ENCODE peak calls at places on chromosomes 3 and 15, in nine cellular contexts. One of them, this sample, is unnamed. For H3K4me1, the result is how much of the 10 kb centered on the place peaks cover.

GRCh38 chr3:102229062-102229655 is 205.7 kb upstream of the ZPLD1 start:
- DNase-seq in testis: peak
- DNase-seq in right lobe of liver: peak
- DNase-seq in mammary epithelial cell: peak
- DNase-seq in MM.1S: peak
- DNase-seq in tibial artery: peak
- DNase-seq in colonic mucosa: peak
- DNase-seq in psoas muscle: peak
- DNase-seq in A549: peak
- DNase-seq in this sample: peak

GRCh38 chr3:127570520-127570919 is 20.0 kb downstream of the TPRA1 start:
- DNase-seq in tibial artery: no peak
- DNase-seq in psoas muscle: no peak
- DNase-seq in A549: no peak
- DNase-seq in right lobe of liver: no peak
- DNase-seq in mammary epithelial cell: no peak
- DNase-seq in testis: no peak
- DNase-seq in MM.1S: no peak
- DNase-seq in colonic mucosa: no peak
- DNase-seq in this sample: no peak

GRCh38 chr3:172152869-172153268 is 113.5 kb downstream of the FNDC3B start:
- DNase-seq in A549: no peak
- DNase-seq in MM.1S: no peak
- DNase-seq in mammary epithelial cell: no peak
- DNase-seq in psoas muscle: no peak
- DNase-seq in right lobe of liver: peak
- DNase-seq in tibial artery: no peak
- DNase-seq in colonic mucosa: no peak
- DNase-seq in testis: no peak
- DNase-seq in this sample: peak

GRCh38 chr3:150922611-150923010 is 17.4 kb upstream of the MINDY4B start:
- DNase-seq in mammary epithelial cell: no peak
- DNase-seq in A549: peak
- DNase-seq in colonic mucosa: no peak
- DNase-seq in testis: peak
- DNase-seq in right lobe of liver: no peak
- DNase-seq in tibial artery: no peak
- DNase-seq in MM.1S: no peak
- DNase-seq in psoas muscle: no peak
- DNase-seq in this sample: no peak

GRCh38 chr3:124496066-124496465 is 234.2 kb upstream of the UMPS start:
- DNase-seq in A549: no peak
- DNase-seq in tibial artery: no peak
- DNase-seq in testis: no peak
- DNase-seq in mammary epithelial cell: no peak
- DNase-seq in right lobe of liver: no peak
- DNase-seq in MM.1S: no peak
- DNase-seq in colonic mucosa: no peak
- DNase-seq in psoas muscle: no peak
- DNase-seq in this sample: no peak

GRCh38 chr15:32952062-32952461 is 234.3 kb downstream of the GREM1 start:
- DNase-seq in mammary epithelial cell: no peak
- DNase-seq in psoas muscle: no peak
- DNase-seq in colonic mucosa: no peak
- DNase-seq in testis: no peak
- DNase-seq in right lobe of liver: no peak
- DNase-seq in MM.1S: no peak
- DNase-seq in A549: no peak
- DNase-seq in tibial artery: no peak
- DNase-seq in this sample: no peak

GRCh38 chr3:132079150-132079549 is 44.3 kb upstream of the CPNE4 start:
- DNase-seq in mammary epithelial cell: no peak
- DNase-seq in MM.1S: no peak
- DNase-seq in colonic mucosa: no peak
- DNase-seq in right lobe of liver: no peak
- DNase-seq in A549: no peak
- DNase-seq in testis: no peak
- DNase-seq in psoas muscle: no peak
- DNase-seq in tibial artery: no peak
- DNase-seq in this sample: no peak

GRCh38 chr3:125916376-125916978 is 52.5 kb upstream of the ROPN1B start:
- DNase-seq in MM.1S: peak
- DNase-seq in mammary epithelial cell: peak
- DNase-seq in testis: peak
- DNase-seq in psoas muscle: no peak
- DNase-seq in colonic mucosa: no peak
- DNase-seq in A549: peak
- DNase-seq in right lobe of liver: peak
- DNase-seq in tibial artery: no peak
- DNase-seq in this sample: no peak

GRCh38 chr3:108089544-108089943 is 1.3 kb downstream of the CD47 start:
- DNase-seq in MM.1S: peak
- DNase-seq in colonic mucosa: no peak
- DNase-seq in tibial artery: no peak
- DNase-seq in right lobe of liver: no peak
- DNase-seq in A549: no peak
- DNase-seq in testis: no peak
- DNase-seq in psoas muscle: no peak
- DNase-seq in mammary epithelial cell: peak
- DNase-seq in this sample: no peak
- H3K27ac ChIP-seq in MM.1S: peak
- H3K27ac ChIP-seq in colonic mucosa: peak
- H3K27ac ChIP-seq in tibial artery: peak
- H3K27ac ChIP-seq in right lobe of liver: peak
- H3K27ac ChIP-seq in A549: peak
- H3K27ac ChIP-seq in testis: peak
- H3K27ac ChIP-seq in psoas muscle: peak
- H3K27ac ChIP-seq in mammary epithelial cell: peak
- H3K27ac ChIP-seq in this sample: peak

GRCh38 chr15:49427369-49427768 is 4.3 kb downstream of the FGF7 start:
- DNase-seq in A549: no peak
- DNase-seq in colonic mucosa: no peak
- DNase-seq in mammary epithelial cell: no peak
- DNase-seq in right lobe of liver: no peak
- DNase-seq in tibial artery: no peak
- DNase-seq in MM.1S: no peak
- DNase-seq in testis: no peak
- DNase-seq in psoas muscle: no peak
- DNase-seq in this sample: no peak

GRCh38 chr15:49424954-49425353 is 1.9 kb downstream of the FGF7 start:
- DNase-seq in colonic mucosa: no peak
- DNase-seq in A549: no peak
- DNase-seq in tibial artery: no peak
- DNase-seq in testis: no peak
- DNase-seq in mammary epithelial cell: no peak
- DNase-seq in MM.1S: no peak
- DNase-seq in psoas muscle: no peak
- DNase-seq in right lobe of liver: no peak
- DNase-seq in this sample: no peak

GRCh38 chr15:49421991-49422390 is 1.1 kb upstream of the FGF7 start:
- DNase-seq in mammary epithelial cell: peak
- DNase-seq in MM.1S: peak
- DNase-seq in tibial artery: peak
- DNase-seq in colonic mucosa: peak
- DNase-seq in testis: peak
- DNase-seq in right lobe of liver: no peak
- DNase-seq in psoas muscle: peak
- DNase-seq in A549: no peak
- DNase-seq in this sample: peak

GRCh38 chr15:49423021-49423420 is at the start of gene FGF7:
- DNase-seq in MM.1S: no peak
- DNase-seq in tibial artery: no peak
- DNase-seq in psoas muscle: peak
- DNase-seq in mammary epithelial cell: no peak
- DNase-seq in colonic mucosa: no peak
- DNase-seq in testis: no peak
- DNase-seq in A549: no peak
- DNase-seq in right lobe of liver: no peak
- DNase-seq in this sample: no peak

GRCh38 chr15:49423906-49424520 is 971 bp downstream of the FGF7 start:
- DNase-seq in tibial artery: no peak
- DNase-seq in MM.1S: no peak
- DNase-seq in testis: no peak
- DNase-seq in right lobe of liver: no peak
- DNase-seq in A549: no peak
- DNase-seq in psoas muscle: no peak
- DNase-seq in mammary epithelial cell: no peak
- DNase-seq in colonic mucosa: no peak
- DNase-seq in this sample: no peak
- H3K4me3 ChIP-seq in tibial artery: peak
- H3K4me3 ChIP-seq in MM.1S: no peak
- H3K4me3 ChIP-seq in testis: peak
- H3K4me3 ChIP-seq in right lobe of liver: no peak
- H3K4me3 ChIP-seq in A549: no peak
- H3K4me3 ChIP-seq in psoas muscle: peak
- H3K4me3 ChIP-seq in mammary epithelial cell: no peak
- H3K4me3 ChIP-seq in colonic mucosa: peak
- H3K4me3 ChIP-seq in this sample: no peak

GRCh38 chr3:187209501-187209900 is 12.2 kb downstream of the RTP1 start:
- DNase-seq in colonic mucosa: no peak
- DNase-seq in tibial artery: no peak
- DNase-seq in right lobe of liver: no peak
- DNase-seq in testis: no peak
- DNase-seq in A549: no peak
- DNase-seq in psoas muscle: no peak
- DNase-seq in mammary epithelial cell: no peak
- DNase-seq in MM.1S: no peak
- DNase-seq in this sample: no peak

GRCh38 chr3:187211532-187212274 is 14.4 kb downstream of the RTP1 start:
- DNase-seq in MM.1S: no peak
- DNase-seq in right lobe of liver: no peak
- DNase-seq in colonic mucosa: no peak
- DNase-seq in tibial artery: no peak
- DNase-seq in testis: no peak
- DNase-seq in mammary epithelial cell: peak
- DNase-seq in A549: no peak
- DNase-seq in psoas muscle: no peak
- DNase-seq in this sample: no peak

GRCh38 chr3:187210091-187210490 is 12.8 kb downstream of the RTP1 start:
- DNase-seq in colonic mucosa: no peak
- DNase-seq in tibial artery: no peak
- DNase-seq in psoas muscle: no peak
- DNase-seq in MM.1S: no peak
- DNase-seq in testis: no peak
- DNase-seq in A549: no peak
- DNase-seq in right lobe of liver: no peak
- DNase-seq in mammary epithelial cell: no peak
- DNase-seq in this sample: no peak

GRCh38 chr3:187212705-187213104 is 15.4 kb downstream of the RTP1 start:
- DNase-seq in testis: peak
- DNase-seq in tibial artery: no peak
- DNase-seq in MM.1S: no peak
- DNase-seq in A549: no peak
- DNase-seq in right lobe of liver: no peak
- DNase-seq in colonic mucosa: no peak
- DNase-seq in mammary epithelial cell: no peak
- DNase-seq in psoas muscle: no peak
- DNase-seq in this sample: no peak

DNA sequence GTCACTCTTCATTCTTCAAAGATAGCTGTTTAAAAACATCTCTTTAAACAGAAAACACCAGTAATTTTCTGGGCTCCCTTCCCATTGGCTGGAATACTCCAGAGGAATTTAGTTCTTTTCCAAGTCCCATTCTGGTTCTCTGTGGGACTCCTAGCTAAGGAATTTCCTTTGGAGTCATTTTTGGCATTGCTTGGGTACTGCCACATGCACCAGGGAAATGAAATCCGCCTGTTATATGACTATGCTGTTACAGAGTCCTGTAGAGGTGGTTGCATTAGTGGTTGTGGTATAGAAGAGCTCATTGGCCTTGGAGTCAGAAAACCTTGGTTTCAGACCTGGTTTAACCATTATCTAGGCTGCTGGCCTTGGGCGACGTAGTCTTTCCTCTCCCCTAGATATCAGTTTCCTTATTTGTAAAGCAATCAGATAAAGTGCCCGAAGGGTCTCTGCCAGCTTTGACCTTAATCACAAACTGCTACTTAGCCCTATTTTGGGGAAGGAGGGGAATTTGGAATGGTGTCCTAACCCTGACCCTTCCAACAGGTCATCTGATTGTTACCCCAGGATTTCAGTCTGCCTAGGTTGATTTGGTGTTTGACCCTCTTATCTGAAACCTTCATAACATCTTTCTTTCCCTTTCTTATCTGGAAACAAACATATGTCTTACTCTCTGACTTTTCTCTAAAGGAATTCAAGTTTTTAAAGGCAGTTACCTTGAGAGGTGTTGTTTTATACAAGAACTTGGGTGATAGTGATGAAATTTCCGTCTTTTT is 13.5 kb downstream of the RTP1 start:
- DNase-seq in MM.1S: no peak
- DNase-seq in A549: no peak
- DNase-seq in mammary epithelial cell: no peak
- DNase-seq in psoas muscle: no peak
- DNase-seq in colonic mucosa: no peak
- DNase-seq in testis: peak
- DNase-seq in right lobe of liver: no peak
- DNase-seq in tibial artery: no peak
- DNase-seq in this sample: no peak
- H3K4me1 ChIP-seq in MM.1S: under half
- H3K4me1 ChIP-seq in A549: under half
- H3K4me1 ChIP-seq in mammary epithelial cell: under half
- H3K4me1 ChIP-seq in psoas muscle: under half
- H3K4me1 ChIP-seq in colonic mucosa: under half
- H3K4me1 ChIP-seq in testis: under half
- H3K4me1 ChIP-seq in right lobe of liver: under half
- H3K4me1 ChIP-seq in tibial artery: half or more
- H3K4me1 ChIP-seq in this sample: under half

GRCh38 chr3:192887047-192887446 is 30.6 kb downstream of the MB21D2 start:
- DNase-seq in colonic mucosa: no peak
- DNase-seq in testis: no peak
- DNase-seq in mammary epithelial cell: no peak
- DNase-seq in MM.1S: no peak
- DNase-seq in A549: no peak
- DNase-seq in right lobe of liver: no peak
- DNase-seq in tibial artery: no peak
- DNase-seq in psoas muscle: no peak
- DNase-seq in this sample: no peak

GRCh38 chr3:192889694-192890093 is 28.0 kb downstream of the MB21D2 start:
- DNase-seq in right lobe of liver: no peak
- DNase-seq in tibial artery: no peak
- DNase-seq in psoas muscle: no peak
- DNase-seq in A549: no peak
- DNase-seq in colonic mucosa: no peak
- DNase-seq in testis: no peak
- DNase-seq in MM.1S: no peak
- DNase-seq in mammary epithelial cell: no peak
- DNase-seq in this sample: no peak

GRCh38 chr3:192890348-192891335 is 27.0 kb downstream of the MB21D2 start:
- DNase-seq in right lobe of liver: no peak
- DNase-seq in psoas muscle: no peak
- DNase-seq in MM.1S: no peak
- DNase-seq in testis: no peak
- DNase-seq in colonic mucosa: no peak
- DNase-seq in mammary epithelial cell: no peak
- DNase-seq in tibial artery: no peak
- DNase-seq in A549: no peak
- DNase-seq in this sample: no peak

GRCh38 chr3:192887701-192888100 is 30.0 kb downstream of the MB21D2 start:
- DNase-seq in right lobe of liver: no peak
- DNase-seq in colonic mucosa: no peak
- DNase-seq in A549: no peak
- DNase-seq in psoas muscle: no peak
- DNase-seq in MM.1S: no peak
- DNase-seq in mammary epithelial cell: no peak
- DNase-seq in testis: no peak
- DNase-seq in tibial artery: no peak
- DNase-seq in this sample: no peak

GRCh38 chr3:192888121-192888520 is 29.5 kb downstream of the MB21D2 start:
- DNase-seq in colonic mucosa: no peak
- DNase-seq in testis: no peak
- DNase-seq in psoas muscle: no peak
- DNase-seq in right lobe of liver: no peak
- DNase-seq in A549: no peak
- DNase-seq in mammary epithelial cell: no peak
- DNase-seq in MM.1S: no peak
- DNase-seq in tibial artery: no peak
- DNase-seq in this sample: no peak
- H3K27ac ChIP-seq in colonic mucosa: no peak
- H3K27ac ChIP-seq in testis: no peak
- H3K27ac ChIP-seq in psoas muscle: no peak
- H3K27ac ChIP-seq in right lobe of liver: no peak
- H3K27ac ChIP-seq in A549: peak
- H3K27ac ChIP-seq in mammary epithelial cell: no peak
- H3K27ac ChIP-seq in MM.1S: no peak
- H3K27ac ChIP-seq in tibial artery: no peak
- H3K27ac ChIP-seq in this sample: no peak